ENCODE peak calls at places on chromosomes 5 and 9, in seven cellular contexts. V is A549, X is adrenal gland, M is testis, N is HCT116, C is H54, D is ovary. Y is an unnamed sample.

GRCh38 chr5:81767097-81767496 is 16.2 kb upstream of the SSBP2 start:
- DNase-seq in V (no peak), C (no peak), X (no peak), M (no peak), D (no peak), N (no peak), Y (no peak)

GRCh38 chr9:128340691-128341434 is 536 bp downstream of the SLC27A4 start:
- DNase-seq in N (no peak), C (no peak), V (peak), M (no peak), D (peak), X (no peak), Y (no peak)

GRCh38 chr5:149210968-149211495 is 60.6 kb upstream of the AFAP1L1 start:
- DNase-seq in M (no peak), X (no peak), V (no peak), D (no peak), N (no peak), C (no peak), Y (no peak)

GRCh38 chr9:29697011-29697410 is 2123.7 kb upstream of the C9orf72 start:
- DNase-seq in X (no peak), C (no peak), V (no peak), M (no peak), N (no peak), D (no peak), Y (no peak)

GRCh38 chr5:180612683-180613082 is 21.4 kb upstream of the SCGB3A1 start:
- DNase-seq in V (no peak), N (no peak), M (no peak), C (no peak), X (no peak), D (no peak), Y (no peak)

GRCh38 chr9:122087406-122088200 is 5.5 kb downstream of the TTLL11 start:
- DNase-seq in N (no peak), D (no peak), X (no peak), M (no peak), V (no peak), C (no peak), Y (no peak)

GRCh38 chr9:34047864-34048729 is 590 bp downstream of the UBAP2 start:
- DNase-seq in M (peak), D (no peak), X (peak), V (peak), C (no peak), N (peak), Y (peak)

GRCh38 chr5:80251636-80252035 is 4.2 kb downstream of the SERINC5 start:
- DNase-seq in M (no peak), N (no peak), V (no peak), D (no peak), X (peak), C (no peak), Y (peak)

GRCh38 chr9:119221281-119221680 is 148.0 kb downstream of the BRINP1 start:
- DNase-seq in M (no peak), X (no peak), V (no peak), D (no peak), C (no peak), N (no peak), Y (no peak)

DNA sequence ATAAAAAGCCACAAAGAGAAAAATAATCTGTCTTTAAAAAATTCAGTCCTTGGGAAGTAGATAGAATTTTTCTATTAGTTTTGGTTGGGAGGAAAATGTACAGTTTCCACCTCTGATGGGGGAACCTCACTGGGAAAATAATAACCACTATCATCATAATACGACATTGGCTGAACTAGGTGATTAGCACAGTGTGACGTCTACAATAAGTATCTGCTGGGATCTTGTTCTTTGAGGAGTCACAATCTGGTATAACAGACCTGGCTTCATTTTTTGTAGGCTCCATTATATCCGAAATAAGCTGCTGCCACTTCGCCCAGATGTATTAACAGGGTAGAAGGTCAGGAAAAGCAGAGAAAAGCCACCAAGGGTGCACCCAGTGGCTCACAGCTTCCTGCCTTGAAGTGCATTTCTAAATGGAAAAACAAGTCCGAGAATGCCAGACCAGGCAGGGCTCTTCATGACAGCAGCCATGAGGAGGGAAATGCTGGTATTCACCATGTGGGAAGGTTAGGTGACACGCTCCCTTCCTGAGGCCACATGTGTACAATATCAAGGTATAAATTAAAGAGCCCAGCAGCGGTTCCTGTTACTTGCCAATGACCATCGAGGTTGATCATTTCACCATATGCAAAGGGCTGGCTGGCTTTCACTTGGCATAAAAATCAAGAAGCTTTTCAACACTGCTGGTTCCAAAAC is 152.8 kb downstream of the PRELID2 start:
- DNase-seq in V (no peak), C (no peak), M (no peak), X (no peak), D (no peak), N (no peak), Y (no peak)
- TF ChIP-seq POLR2A in V (no peak), C (no peak), M (no peak), X (no peak), D (no peak), N (no peak), Y (no peak)

DNA sequence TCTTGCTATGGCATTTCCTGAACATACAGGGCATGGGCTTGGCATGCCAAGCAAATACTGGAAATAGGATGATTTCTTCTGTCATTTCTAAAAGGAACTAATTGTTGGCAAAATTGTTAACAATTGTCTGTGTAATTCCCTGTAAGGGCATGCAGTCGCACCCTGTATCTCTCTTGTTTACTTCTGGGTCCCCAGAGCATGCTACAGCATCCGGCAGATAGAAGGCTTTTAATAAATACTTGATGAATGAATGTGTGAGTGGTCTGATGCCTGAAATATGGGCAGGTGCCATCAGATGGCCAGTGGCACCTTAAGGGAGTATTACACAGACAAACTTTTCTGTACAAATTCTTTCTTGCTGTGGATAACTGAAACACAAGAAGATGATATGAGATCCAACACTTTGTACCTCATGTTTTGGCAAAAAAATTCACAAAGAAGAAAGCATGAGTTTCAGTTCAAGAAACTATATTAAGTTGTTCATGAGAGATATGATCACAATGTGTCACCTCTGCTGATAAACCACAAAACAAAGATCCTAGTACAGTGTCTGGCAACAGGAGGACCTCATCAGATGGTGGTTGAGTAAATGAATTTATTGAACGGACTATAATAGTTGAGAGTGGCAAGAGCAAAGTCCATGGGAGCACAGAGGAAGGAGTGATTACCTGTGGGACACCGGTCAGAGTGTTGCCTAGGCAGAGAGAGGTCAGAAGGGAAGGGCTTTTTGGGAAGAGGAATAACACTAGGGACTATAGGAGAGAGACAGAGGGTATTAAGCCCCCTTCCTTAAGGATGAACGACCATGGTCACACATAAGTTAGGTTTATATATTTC is 194.2 kb downstream of the ATP10B start:
- DNase-seq in V (no peak), D (no peak), M (no peak), C (no peak), X (no peak), N (no peak), Y (no peak)
- TF ChIP-seq POLR2A in V (no peak), D (no peak), M (no peak), C (no peak), X (no peak), N (no peak), Y (no peak)

GRCh38 chr5:138491284-138491648 is 26.0 kb downstream of the EGR1 start:
- DNase-seq in V (no peak), N (no peak), X (no peak), C (no peak), M (no peak), D (peak), Y (no peak)

GRCh38 chr5:138489705-138490104 is 24.4 kb downstream of the EGR1 start:
- DNase-seq in X (no peak), M (peak), C (no peak), D (peak), N (no peak), V (no peak), Y (no peak)

GRCh38 chr5:138492552-138493045 is 27.3 kb downstream of the EGR1 start:
- DNase-seq in D (peak), X (no peak), M (no peak), C (no peak), V (no peak), N (no peak), Y (no peak)

GRCh38 chr5:138490648-138491283 is 25.5 kb downstream of the EGR1 start:
- DNase-seq in M (no peak), X (no peak), D (no peak), N (no peak), C (no peak), V (no peak), Y (no peak)

DNA sequence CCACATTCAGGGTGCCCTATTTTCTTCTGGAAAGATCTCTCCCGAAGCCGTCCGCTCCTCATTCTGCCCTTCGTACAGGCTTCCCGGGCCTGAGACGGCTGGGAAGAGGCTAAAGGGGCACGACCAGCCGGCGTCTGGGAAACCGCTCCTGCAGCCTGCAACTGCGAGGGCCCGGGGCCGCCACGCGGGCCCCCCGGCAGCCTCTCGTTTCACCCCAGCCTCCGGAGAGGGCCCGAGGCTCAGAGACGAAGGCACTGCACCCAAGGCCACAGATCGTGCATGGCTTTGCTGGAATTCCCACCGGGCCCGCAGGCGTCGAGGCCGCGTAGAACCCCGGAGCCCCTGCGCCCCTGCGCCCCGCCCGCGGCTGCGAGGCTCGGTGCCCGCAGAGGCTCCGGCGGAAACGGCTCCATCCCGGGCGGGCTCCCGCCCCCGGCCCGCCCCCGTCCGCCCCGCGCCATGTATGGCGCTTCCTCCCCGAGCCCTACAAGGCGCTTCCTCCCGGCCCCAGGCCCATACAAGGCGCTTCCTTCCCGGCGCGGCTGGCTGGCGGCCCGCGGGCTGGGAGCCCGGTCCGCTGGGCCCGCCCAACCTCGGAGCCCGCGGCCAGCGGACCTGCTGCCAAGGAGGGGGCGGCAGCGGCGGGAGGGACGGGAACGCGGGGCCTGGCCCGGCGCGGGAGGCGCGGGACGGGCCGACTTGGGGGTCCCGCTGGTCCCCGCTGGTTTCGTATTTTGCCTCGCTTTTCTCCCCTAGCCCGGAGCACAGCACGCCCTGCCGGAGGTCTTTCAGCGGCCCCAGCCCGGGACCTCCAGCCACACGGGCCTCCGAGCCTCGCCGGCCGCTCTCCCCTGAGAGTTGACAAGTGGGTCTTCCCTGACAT is 26.6 kb downstream of the EGR1 start:
- DNase-seq in V (peak), X (peak), N (peak), M (peak), C (peak), D (peak), Y (peak)
- TF ChIP-seq POLR2A in V (no peak), X (peak), N (peak), M (no peak), C (no peak), D (peak), Y (no peak)

GRCh38 chr5:154756871-154757646 is 1.9 kb downstream of the LARP1 start:
- DNase-seq in X (peak), N (no peak), V (no peak), C (peak), M (peak), D (peak), Y (peak)

GRCh38 chr5:154756203-154756870 is 1.2 kb downstream of the LARP1 start:
- DNase-seq in M (peak), N (no peak), X (peak), V (no peak), C (peak), D (peak), Y (peak)

GRCh38 chr5:154754460-154755360 is 467 bp upstream of the LARP1 start:
- DNase-seq in C (peak), N (peak), D (peak), M (peak), X (peak), V (peak), Y (peak)

GRCh38 chr5:154753792-154754191 is 1.4 kb upstream of the LARP1 start:
- DNase-seq in D (peak), C (no peak), V (no peak), X (peak), M (peak), N (no peak), Y (peak)

DNA sequence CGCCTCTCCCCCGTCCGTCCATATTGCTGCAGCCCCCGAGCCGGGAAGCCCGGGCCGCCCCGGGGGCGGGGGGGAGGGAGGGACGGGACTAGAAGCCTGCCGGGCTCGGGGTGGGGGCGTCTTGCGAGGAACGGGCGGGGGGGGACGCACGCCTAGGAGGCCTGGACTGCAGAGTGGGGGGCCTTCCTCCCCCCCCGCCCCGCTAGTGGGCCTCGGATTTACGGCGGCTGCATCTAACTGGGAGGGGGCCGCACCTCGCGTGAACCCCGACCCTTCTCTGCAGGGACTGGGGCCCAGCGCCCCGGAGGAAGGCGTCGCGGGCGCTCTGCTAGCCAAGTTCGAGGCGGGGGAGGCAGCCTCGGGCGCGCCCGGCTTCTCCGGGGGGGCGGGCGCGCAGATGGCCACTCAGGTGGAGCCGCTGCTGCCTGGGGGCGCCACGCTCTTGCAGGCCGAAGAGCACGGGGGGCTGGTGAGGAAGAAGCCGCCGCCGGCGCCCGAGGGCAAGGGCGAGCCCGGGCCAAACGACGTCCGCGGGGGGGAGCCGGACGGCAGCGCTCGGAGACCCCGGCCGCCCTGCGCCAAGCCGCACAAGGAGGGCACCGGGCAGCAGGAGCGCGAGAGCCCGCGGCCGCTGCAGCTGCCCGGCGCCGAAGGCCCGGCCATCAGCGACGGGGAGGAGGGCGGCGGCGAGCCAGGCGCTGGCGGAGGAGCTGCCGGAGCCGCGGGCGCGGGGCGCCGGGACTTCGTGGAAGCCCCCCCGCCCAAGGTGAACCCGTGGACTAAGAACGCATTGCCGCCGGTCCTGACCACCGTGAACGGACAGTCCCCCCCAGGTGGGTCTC is at the start of gene LARP1:
- DNase-seq in D (no peak), V (no peak), C (peak), M (peak), N (no peak), X (peak), Y (peak)
- TF ChIP-seq POLR2A in D (no peak), V (no peak), C (no peak), M (no peak), N (no peak), X (no peak), Y (no peak)

GRCh38 chr5:38556115-38556598 is 289 bp downstream of the LIFR start:
- DNase-seq in D (no peak), M (peak), C (peak), V (peak), X (no peak), N (no peak), Y (no peak)
- TF ChIP-seq POLR2A in D (no peak), M (no peak), C (no peak), V (no peak), X (peak), N (no peak), Y (no peak)

DNA sequence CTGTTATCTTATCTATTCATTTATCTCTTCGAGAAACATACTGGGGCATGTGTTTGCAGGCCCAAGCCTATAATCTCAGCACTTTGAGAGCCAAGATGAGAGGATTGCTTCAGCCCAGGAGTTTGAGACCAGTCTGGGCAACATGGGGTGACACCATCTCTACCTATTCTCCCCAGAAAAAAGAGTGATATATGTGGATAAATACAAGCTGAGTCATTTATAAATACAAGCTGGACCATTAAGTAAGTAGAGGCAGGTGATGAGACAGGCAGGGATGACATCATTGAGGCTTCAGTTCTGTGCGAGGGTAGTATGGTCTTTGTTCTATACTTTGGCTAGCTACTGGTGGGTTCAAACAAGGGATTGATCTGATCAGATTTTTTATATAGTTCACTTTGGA is 25.6 kb downstream of the PBX3 start:
- DNase-seq in X (no peak), D (no peak), M (no peak), N (no peak), V (no peak), C (no peak), Y (no peak)
- TF ChIP-seq POLR2A in X (no peak), D (no peak), M (no peak), N (no peak), V (no peak), C (no peak), Y (no peak)

GRCh38 chr5:11477786-11478185 is 426.5 kb downstream of the CTNND2 start:
- DNase-seq in X (no peak), N (no peak), V (no peak), D (no peak), C (no peak), M (no peak), Y (no peak)
- TF ChIP-seq POLR2A in X (no peak), N (no peak), V (no peak), D (no peak), C (no peak), M (no peak), Y (no peak)

DNA sequence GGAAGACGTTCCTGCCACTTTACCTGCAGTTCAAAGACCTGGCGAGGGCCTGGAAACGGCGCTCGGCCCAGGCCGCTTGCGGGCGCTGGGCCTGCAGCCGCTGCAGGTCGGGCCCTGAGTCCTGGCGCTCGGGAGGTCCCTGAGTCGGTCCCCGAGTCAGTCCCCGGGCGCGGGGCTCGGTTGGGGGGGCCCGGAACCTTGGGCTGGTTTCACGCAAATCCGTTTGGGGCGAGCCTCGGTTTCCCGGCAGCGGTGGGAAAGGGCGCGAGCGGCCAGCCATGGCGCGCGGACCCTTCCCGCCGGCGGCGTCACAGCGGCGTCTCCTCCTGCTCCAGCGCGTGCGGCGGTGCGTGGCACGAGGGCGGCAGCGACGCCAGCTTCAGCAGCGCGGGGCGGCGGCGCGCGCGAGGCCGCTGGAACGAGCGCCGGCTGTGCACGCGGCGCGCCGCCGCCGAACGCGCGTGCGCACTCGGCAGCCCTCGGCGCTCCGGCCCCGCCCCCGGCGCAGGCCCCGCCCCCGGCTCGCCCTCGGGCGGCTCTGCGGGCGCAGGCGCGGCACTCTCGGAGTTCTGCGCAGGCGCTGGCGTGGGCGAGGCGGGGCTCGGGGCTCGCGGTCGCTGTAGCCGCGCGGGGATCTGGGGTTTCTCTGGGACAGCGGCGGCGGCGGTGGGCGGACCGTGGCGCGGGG is 29.8 kb downstream of the EXOC3 start:
- DNase-seq in X (peak), M (peak), V (peak), N (peak), D (peak), C (peak), Y (peak)
- TF ChIP-seq POLR2A in X (peak), M (no peak), V (peak), N (peak), D (peak), C (peak), Y (no peak)